ENCODE peak calls at places on chromosomes 4 and X, in ten cellular contexts. J, G, O, K, X, T, V, D, N and E are unnamed samples.

GRCh38 chrX:20378291-20378920 is 111.7 kb upstream of the RPS6KA3 start:
- DNase-seq in J (no peak), G (peak; percentile 60), O (no peak), K (no peak), X (no peak), T (no peak), V (no peak), D (no peak), N (no peak), E (no peak)

GRCh38 chr4:152943673-152944072 is 7.5 kb downstream of the FHDC1 start:
- DNase-seq in J (no peak), G (no peak), O (no peak), K (no peak), X (no peak), T (no peak), V (no peak), D (peak; percentile 41), N (no peak), E (no peak)

GRCh38 chr4:128525387-128525786 is 237.8 kb upstream of the PGRMC2 start:
- DNase-seq in J (no peak), G (no peak), O (no peak), K (no peak), X (no peak), T (no peak), V (no peak), D (peak; percentile 67), N (no peak), E (no peak)

GRCh38 chr4:55927776-55928437 is 20.8 kb upstream of the CEP135 start:
- DNase-seq in J (no peak), G (no peak), O (no peak), K (no peak), X (no peak), T (peak; percentile 18), V (no peak), D (peak; percentile 22), N (no peak), E (no peak)

GRCh38 chrX:9464435-9465371 is at the start of gene TBL1X:
- DNase-seq in J (peak; percentile 39), G (peak; percentile 59), O (peak; percentile 32), K (peak; percentile 72), X (peak; percentile 48), T (peak; percentile 53), V (no peak), D (peak; percentile 19), N (peak; percentile 75), E (no peak)

GRCh38 chr4:94525993-94526740 is 74.4 kb downstream of the PDLIM5 start:
- DNase-seq in J (no peak), G (no peak), O (no peak), K (no peak), X (no peak), T (peak; percentile 66), V (no peak), D (peak; percentile 80), N (no peak), E (no peak)

GRCh38 chr4:139223682-139224317 is 46.8 kb upstream of the ELF2 start:
- DNase-seq in J (no peak), G (no peak), O (peak; percentile 33), K (no peak), X (no peak), T (peak; percentile 79), V (no peak), D (peak; percentile 67), N (no peak), E (no peak)

GRCh38 chr4:123444298-123444731 is 47.7 kb downstream of the SPRY1 start:
- DNase-seq in J (peak; percentile 10), G (peak; percentile 55), O (peak; percentile 28), K (peak; percentile 59), X (peak; percentile 28), T (peak; percentile 57), V (no peak), D (peak; percentile 63), N (peak; percentile 58), E (no peak)

GRCh38 chr4:75940692-75941253 is at the start of gene NAAA:
- DNase-seq in J (peak; percentile 67), G (peak; percentile 93), O (peak; percentile 84), K (peak; percentile 94), X (no peak), T (peak; percentile 63), V (peak; percentile 71), D (peak; percentile 68), N (peak; percentile 79), E (peak; percentile 44)

GRCh38 chr4:89847571-89848325 is 10.8 kb upstream of the SNCA start:
- DNase-seq in J (no peak), G (no peak), O (no peak), K (no peak), X (no peak), T (no peak), V (no peak), D (no peak), N (peak; percentile 16), E (no peak)

GRCh38 chr4:124711469-124712416 is 789 bp downstream of the ANKRD50 start:
- DNase-seq in J (no peak), G (peak; percentile 71), O (peak; percentile 57), K (peak; percentile 77), X (no peak), T (peak; percentile 81), V (peak; percentile 14), D (peak; percentile 90), N (peak; percentile 69), E (peak; percentile 28)

GRCh38 chr4:151667025-151667424 is 93.8 kb downstream of the GATB start:
- DNase-seq in J (no peak), G (no peak), O (no peak), K (no peak), X (no peak), T (peak; percentile 59), V (no peak), D (no peak), N (no peak), E (no peak)

GRCh38 chr4:26905172-26905571 is 44.5 kb downstream of the STIM2 start:
- DNase-seq in J (no peak), G (no peak), O (no peak), K (no peak), X (no peak), T (no peak), V (no peak), D (no peak), N (no peak), E (no peak)

GRCh38 chrX:9765737-9766098 is at the start of gene GPR143:
- DNase-seq in J (no peak), G (no peak), O (no peak), K (no peak), X (no peak), T (no peak), V (no peak), D (no peak), N (peak; percentile 23), E (no peak)

GRCh38 chr4:3405176-3405575 is 36.6 kb upstream of the HGFAC start:
- DNase-seq in J (no peak), G (no peak), O (peak; percentile 8), K (no peak), X (no peak), T (no peak), V (no peak), D (no peak), N (no peak), E (no peak)

GRCh38 chr4:12411072-12411471 is 982.4 kb upstream of the HS3ST1 start:
- DNase-seq in J (no peak), G (no peak), O (no peak), K (no peak), X (no peak), T (peak; percentile 18), V (no peak), D (peak; percentile 14), N (no peak), E (no peak)

GRCh38 chr4:183303278-183303677 is 16.8 kb downstream of the CLDN22 start:
- DNase-seq in J (no peak), G (no peak), O (no peak), K (no peak), X (no peak), T (no peak), V (no peak), D (no peak), N (no peak), E (no peak)

GRCh38 chr4:176635372-176636261 is 157.1 kb downstream of the VEGFC start:
- DNase-seq in J (no peak), G (no peak), O (peak; percentile 69), K (no peak), X (no peak), T (peak; percentile 86), V (no peak), D (peak; percentile 94), N (no peak), E (no peak)

GRCh38 chr4:60744767-60745166 is 455.4 kb upstream of the ADGRL3 start:
- DNase-seq in J (no peak), G (no peak), O (no peak), K (no peak), X (no peak), T (peak; percentile 8), V (no peak), D (peak; percentile 28), N (no peak), E (no peak)
- TF ChIP-seq CTCF in J (no peak), G (no peak), O (no peak), K (no peak), X (no peak), T (peak; percentile 5), V (no peak), D (peak; percentile 37), N (no peak), E (no peak)

DNA sequence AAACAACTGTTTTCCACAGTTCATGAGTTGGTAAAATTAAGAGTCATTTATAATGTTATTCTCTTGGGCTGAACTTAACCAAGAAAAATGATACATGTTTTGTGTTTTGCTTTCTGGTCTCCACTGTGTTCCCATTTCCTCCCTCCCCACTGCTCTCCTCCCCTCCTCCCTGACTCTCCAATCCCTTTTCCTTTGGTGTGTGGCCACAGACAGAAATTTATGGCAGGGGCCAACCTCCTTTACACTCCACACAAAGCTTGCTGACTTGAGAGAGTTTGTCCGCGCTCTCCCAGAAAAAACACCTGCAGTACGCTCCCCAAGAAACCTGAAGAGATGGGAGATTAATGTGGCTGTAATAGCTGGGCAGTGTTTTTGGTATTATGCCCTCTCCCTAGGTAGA is 88.9 kb downstream of the ALPK1 start:
- DNase-seq in J (no peak), G (no peak), O (no peak), K (no peak), X (no peak), T (no peak), V (no peak), D (no peak), N (peak; percentile 44), E (no peak)
- TF ChIP-seq CTCF in J (no peak), G (no peak), O (no peak), K (no peak), X (no peak), T (no peak), V (no peak), D (no peak), N (no peak), E (no peak)

GRCh38 chrX:93538575-93538974 is 134.8 kb downstream of the NAP1L3 start:
- DNase-seq in J (no peak), G (no peak), O (no peak), K (no peak), X (no peak), T (no peak), V (no peak), D (no peak), N (no peak), E (no peak)
- TF ChIP-seq CTCF in J (no peak), G (no peak), O (peak; percentile 50), K (no peak), X (peak; percentile 79), T (no peak), V (no peak), D (no peak), N (peak; percentile 64), E (peak; percentile 44)

DNA sequence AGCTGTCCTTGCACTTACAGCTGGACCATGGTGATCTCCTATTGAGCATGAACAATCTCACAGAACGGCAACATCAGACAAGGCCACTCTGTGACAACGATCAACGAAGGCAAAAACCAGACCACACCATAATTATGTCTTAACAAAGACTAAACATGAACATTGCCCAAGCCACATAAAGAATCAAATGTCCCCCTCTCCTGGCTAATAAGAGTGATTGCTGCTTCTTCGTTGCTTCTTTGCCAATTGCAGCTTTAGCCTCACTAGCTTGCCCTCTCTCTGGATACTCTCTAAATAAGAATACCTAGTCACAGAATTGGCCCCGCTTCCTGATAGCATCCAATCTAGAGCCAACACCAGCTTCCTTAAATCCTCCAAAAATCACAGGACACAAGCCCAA is 41.5 kb upstream of the PGRMC1 start:
- DNase-seq in J (no peak), G (no peak), O (no peak), K (no peak), X (no peak), T (peak; percentile 20), V (no peak), D (peak; percentile 54), N (no peak), E (no peak)
- TF ChIP-seq CTCF in J (no peak), G (no peak), O (peak; percentile 29), K (no peak), X (peak; percentile 15), T (peak; percentile 18), V (peak; percentile 10), D (peak; percentile 54), N (no peak), E (peak; percentile 7)